ENCODE peak calls at places on chromosome 11, in seven cellular contexts. F, M, W, U, L, V and R are unnamed samples.

GRCh38 chr11:64637346-64638016 is 46.5 kb downstream of the SLC22A12 start:
- DNase-seq in F (no peak), M (no peak), W (no peak), U (no peak), L (no peak), V (no peak), R (no peak)

GRCh38 chr11:43367382-43368178 is 8.9 kb downstream of the TTC17 start:
- DNase-seq in F (no peak), M (no peak), W (no peak), U (no peak), L (peak; percentile 13), V (peak; percentile 20), R (no peak)

GRCh38 chr11:94922675-94923347 is 50.5 kb downstream of the CWC15 start:
- DNase-seq in F (no peak), M (no peak), W (no peak), U (no peak), L (peak; percentile 0), V (no peak), R (no peak)

GRCh38 chr11:32881286-32881685 is 11.3 kb upstream of the QSER1 start:
- DNase-seq in F (no peak), M (no peak), W (no peak), U (no peak), L (no peak), V (no peak), R (no peak)

GRCh38 chr11:44066732-44067131 is 662 bp downstream of the ACCS start:
- DNase-seq in F (peak; percentile 66), M (no peak), W (no peak), U (no peak), L (peak; percentile 30), V (no peak), R (no peak)

GRCh38 chr11:27055065-27055682 is 14.6 kb downstream of the BBOX1 start:
- DNase-seq in F (no peak), M (no peak), W (no peak), U (peak; percentile 96), L (no peak), V (no peak), R (no peak)

GRCh38 chr11:105862736-105863367 is 159.2 kb downstream of the MSANTD4 start:
- DNase-seq in F (no peak), M (no peak), W (no peak), U (peak; percentile 36), L (no peak), V (no peak), R (no peak)

GRCh38 chr11:15897211-15897960 is 459.0 kb downstream of the SOX6 start:
- DNase-seq in F (no peak), M (no peak), W (no peak), U (no peak), L (no peak), V (no peak), R (no peak)

GRCh38 chr11:111835665-111836064 is 35.7 kb downstream of the ALG9 start:
- DNase-seq in F (no peak), M (no peak), W (no peak), U (no peak), L (no peak), V (no peak), R (no peak)

GRCh38 chr11:47980907-47981621 is 705 bp downstream of the PTPRJ start:
- DNase-seq in F (peak; percentile 67), M (no peak), W (peak; percentile 65), U (no peak), L (peak; percentile 51), V (no peak), R (peak; percentile 32)

GRCh38 chr11:44982496-44983062 is 31.9 kb upstream of the TP53I11 start:
- DNase-seq in F (peak; percentile 30), M (peak; percentile 52), W (no peak), U (no peak), L (no peak), V (no peak), R (no peak)

GRCh38 chr11:69328231-69328630 is 34.3 kb downstream of the MYEOV start:
- DNase-seq in F (peak; percentile 25), M (peak; percentile 43), W (peak; percentile 20), U (no peak), L (no peak), V (no peak), R (no peak)

GRCh38 chr11:123561046-123561781 is 93.2 kb downstream of the SCN3B start:
- DNase-seq in F (no peak), M (peak; percentile 73), W (peak; percentile 49), U (peak; percentile 7), L (peak; percentile 21), V (no peak), R (peak; percentile 77)

GRCh38 chr11:9626778-9627394 is 37.0 kb upstream of the SWAP70 start:
- DNase-seq in F (no peak), M (peak; percentile 13), W (no peak), U (no peak), L (peak; percentile 33), V (no peak), R (no peak)

GRCh38 chr11:45662665-45663485 is 2.5 kb downstream of the CHST1 start:
- DNase-seq in F (peak; percentile 57), M (no peak), W (no peak), U (peak; percentile 20), L (peak; percentile 63), V (no peak), R (no peak)

GRCh38 chr11:44510372-44510771 is 55.1 kb upstream of the CD82 start:
- DNase-seq in F (no peak), M (no peak), W (no peak), U (no peak), L (no peak), V (no peak), R (no peak)

GRCh38 chr11:10658621-10659338 is 34.8 kb downstream of the IRAG1 start:
- DNase-seq in F (peak; percentile 70), M (no peak), W (no peak), U (no peak), L (no peak), V (no peak), R (no peak)

GRCh38 chr11:10657308-10658271 is 36.0 kb downstream of the IRAG1 start:
- DNase-seq in F (peak; percentile 69), M (no peak), W (no peak), U (no peak), L (peak; percentile 51), V (peak; percentile 57), R (peak; percentile 53)

GRCh38 chr11:10655227-10655626 is 38.3 kb downstream of the IRAG1 start:
- DNase-seq in F (no peak), M (no peak), W (no peak), U (no peak), L (no peak), V (no peak), R (no peak)

GRCh38 chr11:10654211-10655150 is 39.1 kb downstream of the IRAG1 start:
- DNase-seq in F (peak; percentile 55), M (no peak), W (no peak), U (peak; percentile 57), L (peak; percentile 73), V (peak; percentile 23), R (no peak)

DNA sequence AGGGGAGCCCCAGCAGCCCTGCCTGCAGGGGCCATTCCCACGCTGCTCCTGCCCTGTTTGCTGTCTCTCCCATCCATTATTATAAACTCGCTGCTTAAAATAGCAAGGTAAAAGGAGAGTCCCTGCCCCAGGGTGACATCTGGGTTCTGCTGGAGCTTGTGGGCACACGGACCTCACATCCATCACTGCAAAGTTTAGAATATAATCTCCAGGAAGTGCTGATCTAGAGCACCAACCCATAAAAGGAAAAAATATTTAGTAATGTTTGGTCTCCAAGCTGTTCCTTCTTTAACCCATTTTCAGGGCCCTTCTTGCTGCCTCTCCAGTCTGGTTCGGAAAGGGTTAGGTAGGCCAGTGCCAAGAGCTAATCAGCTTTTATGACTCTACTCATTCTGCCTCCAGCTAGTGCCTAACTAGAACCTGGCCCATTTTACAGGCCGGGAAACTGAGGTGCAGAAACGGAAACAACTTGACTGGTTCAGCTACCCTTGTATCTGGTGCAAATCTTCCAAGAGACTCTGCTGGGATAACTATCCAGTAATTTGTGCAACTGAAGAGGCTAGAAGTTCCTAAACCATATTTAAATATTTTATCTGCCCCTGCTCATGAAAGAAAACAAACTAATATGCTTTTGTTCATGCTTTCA is 37.5 kb downstream of the IRAG1 start:
- DNase-seq in F (peak; percentile 32), M (no peak), W (no peak), U (no peak), L (no peak), V (no peak), R (no peak)
- H3K27ac ChIP-seq in F (peak overlapping the region; percentile 72), M (no peak overlapping the region), W (peak overlapping the region; percentile 86), U (no peak overlapping the region), L (no peak overlapping the region), V (no peak overlapping the region), R (no peak overlapping the region)

GRCh38 chr11:125514336-125515101 is 18.5 kb upstream of the FEZ1 start:
- DNase-seq in F (no peak), M (no peak), W (peak; percentile 32), U (no peak), L (no peak), V (peak; percentile 92), R (no peak)

GRCh38 chr11:125515102-125515439 is 19.0 kb upstream of the FEZ1 start:
- DNase-seq in F (no peak), M (no peak), W (no peak), U (no peak), L (no peak), V (no peak), R (no peak)

GRCh38 chr11:125519865-125520834 is 24.1 kb upstream of the FEZ1 start:
- DNase-seq in F (no peak), M (no peak), W (no peak), U (no peak), L (no peak), V (no peak), R (no peak)

GRCh38 chr11:125516266-125516665 is 20.2 kb upstream of the FEZ1 start:
- DNase-seq in F (no peak), M (no peak), W (no peak), U (no peak), L (no peak), V (no peak), R (no peak)

GRCh38 chr11:125517116-125517804 is 21.2 kb upstream of the FEZ1 start:
- DNase-seq in F (no peak), M (no peak), W (no peak), U (no peak), L (peak; percentile 54), V (no peak), R (peak; percentile 38)
- TF ChIP-seq EP300 in F (no peak), M (no peak), W (no peak), U (no peak), L (no peak), V (no peak), R (no peak)

GRCh38 chr11:85810871-85811611 is at the start of gene SYTL2:
- DNase-seq in F (peak; percentile 73), M (peak; percentile 79), W (peak; percentile 82), U (peak; percentile 6), L (peak; percentile 81), V (no peak), R (peak; percentile 61)
- TF ChIP-seq POLR2A in F (peak; percentile 60), M (no peak), W (no peak), U (no peak), L (no peak), V (no peak), R (peak; percentile 19)

DNA sequence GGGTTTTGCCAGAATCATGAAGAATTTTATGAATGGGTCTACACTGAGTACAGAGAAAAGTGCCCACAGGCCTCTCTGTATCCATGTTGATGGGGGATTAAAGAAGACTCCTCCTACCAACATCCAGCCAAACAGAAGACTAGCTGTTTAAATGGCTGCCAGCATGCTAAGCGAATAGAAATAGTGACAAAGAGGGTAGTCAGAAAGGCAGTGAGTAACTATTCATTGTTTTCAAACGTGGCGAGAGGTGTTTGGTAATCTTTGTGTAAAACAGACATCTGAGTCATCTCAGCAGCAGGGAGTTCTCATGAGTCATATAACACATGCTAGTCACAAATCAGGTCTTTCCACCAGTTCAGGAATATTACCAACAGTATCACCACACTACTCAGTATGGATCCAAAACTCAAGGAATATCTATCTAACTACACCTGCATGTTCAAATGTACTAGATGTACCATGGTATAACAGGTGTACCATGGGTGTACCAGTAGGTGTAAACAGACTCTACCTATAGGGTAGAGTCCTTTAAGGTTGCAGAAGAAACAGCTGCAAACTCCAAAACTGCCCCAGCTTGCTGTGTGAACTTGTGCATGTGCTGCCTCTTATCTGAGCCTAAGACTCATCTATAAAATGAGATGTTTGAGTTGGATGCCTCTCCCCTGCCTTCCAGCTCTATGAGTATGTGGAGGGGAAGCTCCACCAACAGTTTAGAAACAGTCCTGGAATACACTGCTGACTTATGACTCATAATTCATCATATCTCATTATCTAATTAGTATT is 82.0 kb downstream of the SLC1A2 start:
- DNase-seq in F (no peak), M (no peak), W (no peak), U (peak; percentile 85), L (peak; percentile 55), V (no peak), R (no peak)
- H3K27ac ChIP-seq in F (no peak overlapping the region), M (peak overlapping the region; percentile 65), W (peak overlapping the region; percentile 16), U (peak overlapping the region; percentile 47), L (peak overlapping the region; percentile 57), V (no peak overlapping the region), R (no peak overlapping the region)